ENCODE peak calls at places on chromosomes 4 and X, in eight cellular contexts. F is HFF-Myc; K is Calu3; G is kidney epithelial cell; T is keratinocyte; L is fibroblast of pulmonary artery; R is CD8-positive, alpha-beta memory T cell; A is amniotic stem cell. N is an unnamed sample.

GRCh38 chr4:158729716-158730559 is 6.7 kb upstream of the PPID start:
- DNase-seq in F (no peak), K (peak; percentile 50), G (peak; percentile 32), T (no peak), L (peak; percentile 80), R (peak; percentile 10), A (peak; percentile 50), N (peak; percentile 57)

GRCh38 chrX:154513662-154514204 is 2.3 kb downstream of the FAM3A start:
- DNase-seq in F (no peak), K (no peak), G (no peak), T (no peak), L (no peak), R (no peak), A (no peak), N (no peak)

GRCh38 chr4:48968814-48969213 is 17.3 kb upstream of the CWH43 start:
- DNase-seq in F (no peak), K (no peak), G (no peak), T (no peak), L (peak; percentile 24), R (no peak), A (peak; percentile 12), N (no peak)

GRCh38 chr4:68878048-68878447 is 62.3 kb downstream of the UGT2B10 start:
- DNase-seq in F (no peak), K (no peak), G (no peak), T (no peak), L (no peak), R (no peak), A (no peak), N (no peak)

GRCh38 chr4:7970031-7970946 is 30.6 kb upstream of the AFAP1 start:
- DNase-seq in F (no peak), K (peak; percentile 73), G (no peak), T (no peak), L (peak; percentile 79), R (peak; percentile 47), A (no peak), N (no peak)

GRCh38 chrX:72676465-72676864 is 37.6 kb downstream of the PHKA1 start:
- DNase-seq in F (no peak), K (no peak), G (no peak), T (no peak), L (no peak), R (no peak), A (no peak), N (no peak)

GRCh38 chr4:617644-618330 is 7.6 kb upstream of the PDE6B start:
- DNase-seq in F (no peak), K (peak; percentile 27), G (no peak), T (peak; percentile 32), L (no peak), R (no peak), A (no peak), N (no peak)

GRCh38 chr4:87502580-87503238 is 26.5 kb downstream of the SPARCL1 start:
- DNase-seq in F (no peak), K (no peak), G (no peak), T (no peak), L (peak; percentile 67), R (no peak), A (no peak), N (no peak)

GRCh38 chrX:31126205-31126604 is 54.4 kb upstream of the FTHL17 start:
- DNase-seq in F (no peak), K (no peak), G (no peak), T (no peak), L (peak; percentile 22), R (no peak), A (no peak), N (no peak)

GRCh38 chr4:3869661-3870566 is 103.7 kb downstream of the ADRA2C start:
- DNase-seq in F (no peak), K (no peak), G (no peak), T (no peak), L (no peak), R (no peak), A (no peak), N (peak; percentile 19)

GRCh38 chrX:85988353-85988752 is 59.0 kb downstream of the CHM start:
- DNase-seq in F (no peak), K (no peak), G (no peak), T (no peak), L (no peak), R (no peak), A (no peak), N (no peak)

GRCh38 chr4:177554966-177555574 is 112.8 kb upstream of the AGA start:
- DNase-seq in F (peak; percentile 9), K (peak; percentile 35), G (no peak), T (no peak), L (peak; percentile 50), R (no peak), A (no peak), N (peak; percentile 33)

GRCh38 chr4:168693750-168694470 is 197.1 kb downstream of the PALLD start:
- DNase-seq in F (no peak), K (no peak), G (no peak), T (no peak), L (no peak), R (no peak), A (no peak), N (no peak)

GRCh38 chr4:1047106-1047975 is 35.9 kb downstream of the FGFRL1 start:
- DNase-seq in F (no peak), K (no peak), G (no peak), T (no peak), L (no peak), R (no peak), A (no peak), N (no peak)

GRCh38 chr4:123588631-123589223 is 192.1 kb downstream of the SPRY1 start:
- DNase-seq in F (no peak), K (peak; percentile 47), G (peak; percentile 19), T (no peak), L (peak; percentile 25), R (no peak), A (peak; percentile 1), N (no peak)

GRCh38 chr4:26342328-26343040 is 21.7 kb downstream of the RBPJ start:
- DNase-seq in F (peak; percentile 65), K (peak; percentile 7), G (peak; percentile 76), T (no peak), L (peak; percentile 76), R (no peak), A (peak; percentile 50), N (no peak)